ENCODE peak calls at places on chromosome 5, in ten cellular contexts. M is AG08396; A is A549; N is amygdala; F is stimulated activated CD4-positive, alpha-beta T cell treated with anti-CD3 and anti-CD28 coated beads, Interleukin-15, amount 100 ng/mL, for 1 hour; E is NCI-H1417; V is neural progenitor cell; Y is activated T-helper 9 cell treated with anti-CD3 and anti-CD28 coated beads, Interleukin-2, amount 50 U/mL, for 16 hours; I is spleen; D is activated T-helper 1 cell treated with anti-CD3 and anti-CD28 coated beads, Interleukin-2, amount 50 U/mL, for 16 hours. G is an unnamed sample.

GRCh38 chr5:127096328-127096993 is 23.2 kb upstream of the C5orf63 start:
- DNase-seq in Y (no peak), D (no peak), M (no peak), N (no peak), A (no peak), F (no peak), I (no peak), V (no peak), E (no peak), G (no peak)

GRCh38 chr5:1103505-1104326 is 8.1 kb downstream of the SLC12A7 start:
- DNase-seq in N (peak; percentile 12), M (peak; percentile 65), A (no peak), Y (no peak), I (peak; percentile 86), E (no peak), D (no peak), V (no peak), F (no peak), G (peak; percentile 78)

GRCh38 chr5:178577376-178577839 is 12.8 kb downstream of the COL23A1 start:
- DNase-seq in I (no peak), Y (no peak), F (no peak), D (no peak), A (no peak), V (peak; percentile 67), M (no peak), E (no peak), N (no peak), G (peak; percentile 72)

GRCh38 chr5:168780888-168781287 is 201.7 kb upstream of the PANK3 start:
- DNase-seq in A (no peak), E (no peak), I (no peak), Y (no peak), F (no peak), D (no peak), V (peak; percentile 24), N (no peak), M (no peak), G (no peak)

GRCh38 chr5:135861646-135862045 is 27.2 kb downstream of the SLC25A48 start:
- DNase-seq in N (no peak), Y (no peak), I (no peak), F (no peak), E (no peak), A (no peak), V (no peak), M (no peak), D (no peak), G (no peak)

GRCh38 chr5:159340511-159340910 is 10.2 kb upstream of the IL12B start:
- DNase-seq in V (no peak), M (no peak), Y (no peak), E (no peak), F (no peak), D (no peak), A (no peak), N (no peak), I (no peak), G (no peak)

GRCh38 chr5:74316064-74316586 is 324.4 kb downstream of the ENC1 start:
- DNase-seq in V (peak; percentile 8), I (no peak), Y (no peak), M (peak; percentile 81), N (no peak), F (no peak), E (peak; percentile 59), D (no peak), A (peak; percentile 81), G (no peak)

GRCh38 chr5:14475013-14475412 is 106.6 kb upstream of the OTULINL start:
- DNase-seq in I (no peak), F (no peak), A (no peak), M (no peak), Y (no peak), D (no peak), E (no peak), V (no peak), N (no peak), G (no peak)

GRCh38 chr5:143166080-143166479 is 237.4 kb downstream of the NR3C1 start:
- DNase-seq in F (no peak), V (no peak), E (no peak), M (no peak), A (no peak), I (no peak), D (no peak), Y (no peak), N (no peak), G (no peak)

GRCh38 chr5:176619203-176619568 is 9.2 kb upstream of the GPRIN1 start:
- DNase-seq in V (peak; percentile 98), D (peak; percentile 26), N (peak; percentile 78), Y (peak; percentile 63), M (peak; percentile 93), I (peak; percentile 87), E (peak; percentile 93), F (peak; percentile 16), A (peak; percentile 86), G (peak; percentile 90)

GRCh38 chr5:34410411-34411139 is 245.6 kb upstream of the RAI14 start:
- DNase-seq in N (no peak), I (no peak), F (no peak), Y (no peak), M (no peak), A (no peak), E (no peak), D (no peak), V (peak; percentile 9), G (no peak)

GRCh38 chr5:52173133-52173532 is 614.6 kb upstream of the ITGA1 start:
- DNase-seq in M (no peak), Y (no peak), V (no peak), D (no peak), E (no peak), I (no peak), A (no peak), F (no peak), N (no peak), G (no peak)

GRCh38 chr5:134511796-134512660 is 13.4 kb upstream of the JADE2 start:
- DNase-seq in D (no peak), V (peak; percentile 26), M (no peak), Y (no peak), A (peak; percentile 82), F (no peak), N (no peak), I (no peak), E (no peak), G (peak; percentile 88)

G was measured in upper lobe of left lung.